ENCODE peak calls at places on chromosomes 1 and 21, in six cellular contexts. V is nephron progenitor cell, B is foreskin keratinocyte, E is bronchial epithelial cell, J is cardiac muscle cell, X is brain microvascular endothelial cell. T is an unnamed sample.

GRCh38 chr1:26838474-26839338 is 12.2 kb downstream of the ZDHHC18 start:
- DNase-seq in B (peak), V (no peak), J (no peak), X (no peak), E (no peak), T (no peak)

GRCh38 chr1:203995228-203995627 is 77.7 kb upstream of the SOX13 start:
- DNase-seq in E (no peak), X (no peak), J (peak), B (no peak), V (no peak), T (peak)

GRCh38 chr1:170730443-170730842 is 66.5 kb downstream of the PRRX1 start:
- DNase-seq in V (no peak), B (no peak), X (no peak), E (peak), J (peak), T (no peak)

GRCh38 chr21:34338226-34338625 is 25.6 kb upstream of the KCNE2 start:
- DNase-seq in X (no peak), J (no peak), V (no peak), E (no peak), B (no peak), T (no peak)

GRCh38 chr1:162878000-162878596 is 17.1 kb upstream of the CCDC190 start:
- DNase-seq in V (peak), J (peak), E (peak), B (peak), X (peak), T (peak)

GRCh38 chr1:95733031-95733430 is 499.0 kb downstream of the RWDD3 start:
- DNase-seq in E (peak), B (peak), J (no peak), X (no peak), V (no peak), T (no peak)

GRCh38 chr1:231628207-231628876 is 1.8 kb downstream of the DISC1 start:
- DNase-seq in X (no peak), B (peak), J (no peak), E (peak), V (no peak), T (peak)

GRCh38 chr1:185680453-185680852 is 53.7 kb upstream of the HMCN1 start:
- DNase-seq in B (no peak), E (no peak), V (no peak), X (no peak), J (no peak), T (no peak)

GRCh38 chr1:56188216-56188615 is 391.1 kb downstream of the PLPP3 start:
- DNase-seq in V (no peak), J (no peak), E (no peak), X (no peak), B (no peak), T (no peak)

GRCh38 chr1:184222561-184223157 is 164.2 kb upstream of the C1orf21 start:
- DNase-seq in E (peak), V (peak), B (peak), J (peak), X (peak), T (peak)

GRCh38 chr1:228070173-228070572 is 12.3 kb upstream of the ARF1 start:
- DNase-seq in B (no peak), E (no peak), X (no peak), V (no peak), J (no peak), T (no peak)

GRCh38 chr21:44295646-44296045 is 4.2 kb upstream of the PFKL start:
- DNase-seq in X (no peak), J (no peak), B (no peak), V (no peak), E (no peak), T (no peak)

GRCh38 chr1:185439727-185440415 is 122.8 kb upstream of the IVNS1ABP start:
- DNase-seq in B (peak), E (peak), J (peak), X (peak), V (no peak), T (peak)

GRCh38 chr1:221264848-221265247 is 385.6 kb downstream of the HLX start:
- DNase-seq in E (no peak), B (no peak), J (no peak), X (no peak), V (no peak), T (no peak)

GRCh38 chr1:246959944-246960693 is 28.4 kb upstream of the AHCTF1 start:
- DNase-seq in X (no peak), J (peak), B (no peak), E (no peak), V (no peak), T (no peak)

GRCh38 chr1:245880754-245881403 is 626.2 kb downstream of the SMYD3 start:
- DNase-seq in B (peak), J (peak), V (no peak), E (peak), X (peak), T (no peak)

GRCh38 chr1:43949663-43950062 is 2.9 kb downstream of the IPO13 start:
- DNase-seq in B (no peak), E (no peak), J (no peak), V (no peak), X (no peak), T (no peak)

GRCh38 chr21:34811368-34811767 is 142.6 kb downstream of the CLIC6 start:
- DNase-seq in X (no peak), V (no peak), B (no peak), J (no peak), E (no peak), T (no peak)

GRCh38 chr1:162927421-162927820 is 66.4 kb upstream of the CCDC190 start:
- DNase-seq in X (no peak), V (no peak), J (no peak), E (no peak), B (no peak), T (no peak)

GRCh38 chr1:228045405-228045804 is 37.1 kb upstream of the ARF1 start:
- DNase-seq in V (no peak), E (no peak), J (no peak), B (no peak), X (no peak), T (no peak)

GRCh38 chr1:103256490-103256889 is 148.2 kb upstream of the COL11A1 start:
- DNase-seq in B (peak), E (peak), V (no peak), X (peak), J (no peak), T (no peak)

GRCh38 chr21:35026153-35026499 is 23.0 kb downstream of the RUNX1 start:
- DNase-seq in E (no peak), X (no peak), J (peak), V (no peak), B (no peak), T (no peak)

GRCh38 chr1:185488673-185489311 is 171.7 kb upstream of the IVNS1ABP start:
- DNase-seq in V (no peak), B (peak), X (no peak), J (no peak), E (no peak), T (no peak)

GRCh38 chr1:177135250-177135649 is 29.3 kb downstream of the ASTN1 start:
- DNase-seq in X (no peak), J (no peak), V (no peak), B (no peak), E (no peak), T (no peak)

GRCh38 chr1:14500041-14500440 is 98.4 kb upstream of the KAZN start:
- DNase-seq in J (no peak), X (no peak), B (no peak), E (no peak), V (no peak), T (no peak)

GRCh38 chr1:189431437-189431836 is 1046.2 kb downstream of the BRINP3 start:
- DNase-seq in X (no peak), J (peak), V (no peak), B (no peak), E (peak), T (peak)

GRCh38 chr21:41121785-41122415 is 46.1 kb upstream of the BACE2 start:
- DNase-seq in X (peak), B (peak), E (peak), J (peak), V (peak), T (peak)

GRCh38 chr1:64748222-64748621 is 3.3 kb downstream of the RAVER2 start:
- DNase-seq in E (no peak), J (no peak), X (no peak), V (no peak), B (no peak), T (no peak)

GRCh38 chr1:64745986-64746940 is 1.4 kb downstream of the RAVER2 start:
- DNase-seq in B (no peak), J (no peak), X (no peak), V (no peak), E (no peak), T (peak)

GRCh38 chr1:64745181-64745985 is 508 bp downstream of the RAVER2 start:
- DNase-seq in X (peak), J (peak), V (peak), B (peak), E (peak), T (peak)

GRCh38 chr1:64743954-64744491 is 852 bp upstream of the RAVER2 start:
- DNase-seq in V (no peak), B (peak), E (no peak), X (no peak), J (no peak), T (peak)

DNA sequence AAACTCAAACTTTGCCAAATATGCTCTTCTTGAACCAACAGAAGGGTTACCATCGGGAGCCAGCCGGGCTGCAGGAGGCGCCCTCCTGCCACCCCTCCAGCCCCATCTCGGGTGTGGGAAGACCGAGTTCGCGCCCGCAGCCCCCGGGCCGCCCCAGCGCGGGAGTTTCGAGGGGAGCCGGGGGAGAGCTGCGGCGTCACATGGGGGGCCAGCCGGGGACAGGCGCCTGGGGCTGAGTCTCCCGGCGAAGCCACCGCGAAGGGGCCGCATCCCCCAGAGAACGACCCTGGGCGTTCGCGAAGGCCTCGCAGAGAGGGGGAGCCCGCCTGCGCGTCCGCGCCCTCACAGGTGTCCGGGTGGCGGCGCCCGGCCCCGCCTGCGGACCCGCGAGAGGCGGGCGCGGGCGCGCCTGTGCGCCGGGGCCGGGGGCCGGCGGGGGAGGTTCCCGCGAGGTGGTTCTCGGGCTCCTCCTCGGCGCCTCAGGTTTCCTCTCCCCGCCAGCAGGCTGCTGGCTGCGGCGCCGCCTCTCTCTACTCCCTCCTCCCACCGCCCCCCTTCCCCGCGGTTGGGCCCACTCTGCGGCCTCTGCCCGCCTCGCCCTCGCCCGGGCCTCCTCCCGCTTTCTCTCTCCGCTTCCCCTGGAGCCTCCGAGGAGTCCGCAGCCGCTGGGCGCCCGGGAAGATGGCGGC is at the start of gene RAVER2:
- DNase-seq in E (peak), J (peak), B (peak), V (peak), X (peak), T (peak)
- TF ChIP-seq CTCF in E (peak), J (peak), B (peak), V (peak), X (peak), T (peak)

DNA sequence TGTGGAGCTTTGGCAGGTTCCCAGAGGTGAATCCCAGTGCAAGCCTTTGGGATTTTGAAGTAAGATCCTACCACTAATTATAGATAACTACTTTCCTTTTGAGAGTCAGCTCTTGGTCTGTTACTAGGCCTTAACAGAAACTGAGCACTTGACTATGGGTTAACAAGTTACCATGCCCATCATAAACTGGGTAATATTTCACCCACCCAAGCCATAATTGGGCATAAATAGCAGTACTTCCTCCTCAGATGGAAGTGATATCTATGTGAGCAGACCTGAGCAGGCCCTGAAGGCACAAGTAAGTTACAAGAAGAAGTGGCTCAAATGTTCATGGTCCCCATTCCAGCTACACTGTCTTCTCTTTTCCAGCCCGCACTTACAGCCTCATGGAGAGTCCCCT is 475.9 kb downstream of the LRRIQ3 start:
- DNase-seq in J (no peak), V (no peak), B (no peak), X (no peak), E (no peak), T (no peak)
- TF ChIP-seq CTCF in J (no peak), V (no peak), B (no peak), X (no peak), E (no peak), T (no peak)

DNA sequence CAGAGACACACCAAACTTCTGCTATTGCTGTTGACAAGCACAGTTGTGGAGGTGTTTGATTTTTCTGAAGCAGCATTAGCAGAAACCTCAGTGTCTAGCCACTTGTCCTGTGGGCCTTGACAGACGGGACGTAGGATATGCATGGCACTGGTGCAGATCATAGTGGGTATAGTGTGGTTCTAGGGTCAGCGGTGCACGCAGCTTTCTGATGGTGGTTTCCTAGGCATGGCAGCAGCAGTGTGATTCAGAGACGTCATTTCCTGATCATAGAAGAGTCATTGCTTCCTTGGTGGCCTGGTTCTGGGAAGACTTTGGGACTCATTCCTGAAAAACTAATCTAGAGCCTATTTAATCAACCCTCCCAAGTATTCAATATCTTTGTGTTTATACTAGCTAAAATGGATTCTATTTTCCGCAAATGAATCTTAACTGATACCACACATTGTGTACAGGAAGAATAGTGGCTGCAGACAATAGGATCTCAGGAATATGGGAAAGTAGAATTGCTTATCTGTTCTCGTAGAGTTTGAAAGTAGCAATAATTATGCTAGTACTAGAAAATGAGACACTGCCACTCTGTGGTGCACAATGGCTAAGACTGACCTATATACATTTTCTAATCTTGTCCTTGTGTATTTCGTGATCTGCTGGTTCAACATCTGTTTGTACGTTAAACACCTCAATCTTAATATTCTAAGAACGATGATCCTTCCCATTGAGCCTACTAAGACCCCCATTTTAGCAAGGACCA is 2.8 kb upstream of the USP1 start:
- DNase-seq in X (no peak), B (no peak), E (peak), J (no peak), V (no peak), T (peak)
- TF ChIP-seq CTCF in X (peak), B (peak), E (no peak), J (no peak), V (no peak), T (no peak)

DNA sequence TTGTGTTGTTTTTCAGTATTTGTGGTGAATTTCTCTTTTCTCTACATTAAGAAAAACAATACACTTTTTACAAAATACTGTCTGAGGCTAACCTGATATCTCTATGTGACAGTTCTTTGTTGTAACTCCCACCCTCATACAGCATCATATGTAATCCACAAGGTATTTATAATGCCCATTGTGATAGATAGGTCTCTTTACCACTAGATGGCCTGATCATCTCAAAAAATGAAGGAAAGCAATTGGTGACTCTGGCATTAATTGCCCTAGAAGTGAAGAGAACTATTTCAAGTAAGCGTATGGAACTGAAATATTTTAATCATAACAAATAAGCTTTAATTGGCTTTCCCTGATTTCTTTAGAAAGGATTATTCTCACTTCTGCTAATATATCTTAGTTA is 36.2 kb upstream of the HFM1 start:
- DNase-seq in E (peak), X (no peak), J (peak), V (no peak), B (peak), T (peak)
- TF ChIP-seq CTCF in E (no peak), X (peak), J (peak), V (no peak), B (peak), T (peak)

GRCh38 chr1:6471086-6471841 is 5.3 kb upstream of the TNFRSF25 start:
- DNase-seq in V (no peak), B (peak), X (no peak), J (no peak), E (peak), T (no peak)
- TF ChIP-seq CTCF in V (no peak), B (no peak), X (no peak), J (no peak), E (no peak), T (no peak)

GRCh38 chr1:230569201-230569600 is 73.1 kb upstream of the COG2 start:
- DNase-seq in V (no peak), B (no peak), E (no peak), J (no peak), X (no peak), T (no peak)

GRCh38 chr1:230570724-230571390 is 71.4 kb upstream of the COG2 start:
- DNase-seq in J (no peak), B (no peak), V (no peak), X (no peak), E (peak), T (peak)

GRCh38 chr1:230566481-230566880 is 75.8 kb upstream of the COG2 start:
- DNase-seq in E (peak), X (no peak), B (peak), J (no peak), V (no peak), T (no peak)

GRCh38 chr1:230568676-230569075 is 73.6 kb upstream of the COG2 start:
- DNase-seq in V (no peak), E (peak), B (peak), J (no peak), X (no peak), T (no peak)

GRCh38 chr1:230568008-230568407 is 74.3 kb upstream of the COG2 start:
- DNase-seq in V (no peak), J (peak), B (peak), X (peak), E (peak), T (peak)
- TF ChIP-seq CTCF in V (peak), J (peak), B (peak), X (peak), E (peak), T (peak)

DNA sequence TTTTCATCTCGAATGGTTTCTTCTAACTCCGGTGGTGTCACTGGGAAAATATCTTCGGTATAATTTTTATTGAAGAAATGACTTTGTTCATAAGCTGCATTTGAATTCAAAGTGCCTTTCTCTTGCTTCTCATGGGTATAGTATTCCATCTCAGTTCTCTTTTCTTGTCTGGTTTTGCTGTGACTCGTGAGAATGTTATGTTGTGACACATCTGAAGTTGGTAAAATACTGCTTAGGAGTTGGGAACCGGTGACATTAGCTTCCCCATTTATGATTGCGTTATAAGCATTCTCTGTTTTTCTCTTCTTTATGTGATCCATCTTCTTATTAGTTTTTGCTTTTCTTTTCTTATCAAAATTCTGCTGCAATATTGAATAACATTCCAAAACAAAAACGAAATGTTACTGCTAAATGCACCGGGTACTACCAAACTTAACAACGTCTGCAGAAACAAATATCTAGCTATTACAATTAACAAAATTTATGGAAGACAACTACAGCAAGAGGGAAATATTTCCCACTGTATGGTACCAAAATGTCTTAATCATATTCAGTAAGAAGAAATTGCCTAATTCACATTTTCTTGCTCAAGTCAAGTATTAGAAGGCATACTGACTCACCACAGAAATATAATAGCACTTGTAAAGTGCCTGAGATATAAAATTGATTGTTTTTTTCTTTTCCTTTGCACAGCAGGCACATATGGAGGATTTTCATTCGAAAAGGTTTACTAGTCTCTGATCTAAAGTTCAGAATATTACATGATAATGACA is 15.5 kb downstream of the LRIF1 start:
- DNase-seq in V (no peak), E (peak), X (peak), B (peak), J (peak), T (no peak)
- TF ChIP-seq CTCF in V (no peak), E (no peak), X (no peak), B (no peak), J (no peak), T (no peak)

GRCh38 chr1:32335619-32335950 is 448 bp downstream of the MARCKSL1 start:
- DNase-seq in X (no peak), B (no peak), E (no peak), J (no peak), V (no peak), T (no peak)
- TF ChIP-seq CTCF in X (no peak), B (no peak), E (no peak), J (no peak), V (no peak), T (no peak)

DNA sequence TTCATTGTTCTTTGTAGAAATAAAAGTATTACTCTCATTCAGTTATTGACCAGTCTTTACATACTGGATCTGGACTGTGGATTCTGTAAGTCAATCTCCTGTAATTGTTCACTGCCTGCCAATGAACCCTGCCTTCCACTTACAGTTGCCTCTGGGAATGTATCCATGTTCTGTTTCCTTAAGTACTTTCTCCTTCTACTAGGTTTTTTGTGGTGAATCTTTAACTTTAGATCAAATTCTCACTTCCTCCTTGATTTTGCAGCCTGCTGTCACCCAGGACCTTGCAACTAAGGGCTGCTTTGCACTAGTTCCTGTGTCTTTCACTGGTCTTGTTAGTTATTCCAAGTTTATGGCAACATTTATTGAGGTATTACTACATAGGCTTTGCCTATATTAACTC is 28.2 kb upstream of the ANKRD13C start:
- DNase-seq in E (no peak), J (no peak), V (no peak), X (no peak), B (no peak), T (no peak)
- TF ChIP-seq CTCF in E (no peak), J (no peak), V (no peak), X (no peak), B (no peak), T (no peak)